ENCODE peak calls at places on chromosomes 6 and 20, in nine cellular contexts. W, U, H, E, Q, Z, G, M and B are unnamed samples.

GRCh38 chr6:31042801-31043200 is 32.5 kb downstream of the MUC22 start:
- DNase-seq in W (peak; percentile 54), H (peak; percentile 80), Q (peak; percentile 20), M (peak; percentile 35), U (peak; percentile 55), G (peak; percentile 71), Z (peak; percentile 70), E (peak; percentile 91), B (peak; percentile 45)

GRCh38 chr20:23267909-23268308 is 82.7 kb upstream of the NXT1 start:
- DNase-seq in U (no peak), W (no peak), E (no peak), G (no peak), M (no peak), Z (no peak), H (no peak), Q (no peak), B (no peak)

GRCh38 chr6:36605102-36605501 is 10.9 kb downstream of the SRSF3 start:
- DNase-seq in H (no peak), Q (no peak), W (no peak), Z (no peak), G (no peak), U (no peak), E (no peak), M (no peak), B (no peak)

GRCh38 chr20:59019217-59019616 is at the start of gene TUBB1:
- DNase-seq in M (no peak), G (peak; percentile 55), W (no peak), U (no peak), E (no peak), Q (no peak), Z (no peak), H (no peak), B (peak; percentile 27)

GRCh38 chr20:47809561-47809960 is 24.3 kb upstream of the SULF2 start:
- DNase-seq in H (peak; percentile 99), U (no peak), E (peak; percentile 77), W (no peak), Z (no peak), Q (no peak), G (no peak), M (no peak), B (peak; percentile 50)

GRCh38 chr6:142886431-142887170 is 58.4 kb downstream of the HIVEP2 start:
- DNase-seq in Z (peak; percentile 71), Q (peak; percentile 58), M (no peak), W (peak; percentile 68), U (no peak), E (peak; percentile 37), H (peak; percentile 52), G (peak; percentile 67), B (peak; percentile 75)

GRCh38 chr6:150876598-150876997 is 11.1 kb downstream of the MTHFD1L start:
- DNase-seq in E (no peak), M (peak; percentile 27), W (peak; percentile 89), Z (no peak), G (peak; percentile 65), H (no peak), U (peak; percentile 90), Q (no peak), B (peak; percentile 59)

GRCh38 chr6:165791306-165791705 is 128.3 kb upstream of the PDE10A start:
- DNase-seq in G (no peak), M (no peak), Z (no peak), H (no peak), W (no peak), U (no peak), E (no peak), Q (no peak), B (no peak)

GRCh38 chr6:170209354-170210025 is 81.4 kb downstream of the DLL1 start:
- DNase-seq in G (no peak), H (no peak), Q (no peak), Z (no peak), U (no peak), E (no peak), M (peak; percentile 13), W (no peak), B (no peak)

GRCh38 chr6:167528239-167528638 is 203.4 kb downstream of the TTLL2 start:
- DNase-seq in G (no peak), Q (no peak), E (no peak), H (no peak), U (no peak), M (no peak), W (no peak), Z (no peak), B (no peak)

GRCh38 chr6:37766717-37767116 is 52.8 kb upstream of the ZFAND3 start:
- DNase-seq in W (no peak), E (no peak), Q (no peak), H (no peak), G (no peak), M (no peak), U (no peak), Z (no peak), B (no peak)

GRCh38 chr20:45008521-45009049 is 42.3 kb downstream of the STK4 start:
- DNase-seq in Q (no peak), U (no peak), G (no peak), H (no peak), Z (peak; percentile 16), W (no peak), E (no peak), M (no peak), B (no peak)

GRCh38 chr20:25453035-25453810 is 45.8 kb downstream of the GINS1 start:
- DNase-seq in Q (no peak), Z (peak; percentile 28), U (no peak), E (no peak), H (peak; percentile 97), W (peak; percentile 7), G (peak; percentile 24), M (no peak), B (peak; percentile 27)

GRCh38 chr6:387293-387694 is 4.3 kb upstream of the IRF4 start:
- DNase-seq in H (peak; percentile 28), Z (peak; percentile 19), G (no peak), M (no peak), E (peak; percentile 25), U (no peak), W (peak; percentile 74), Q (no peak), B (peak; percentile 17)

GRCh38 chr6:43078651-43079050 is 2.5 kb downstream of the PTK7 start:
- DNase-seq in U (no peak), M (no peak), G (peak; percentile 59), E (no peak), Z (no peak), Q (no peak), W (no peak), H (no peak), B (peak; percentile 86)

GRCh38 chr6:13142611-13143010 is 185.7 kb downstream of the TBC1D7 start:
- DNase-seq in U (no peak), Q (no peak), H (no peak), G (no peak), Z (no peak), W (no peak), E (no peak), M (no peak), B (no peak)
- H3K4me3 ChIP-seq in U (no peak overlapping the region), Q (no peak overlapping the region), H (no peak overlapping the region), G (no peak overlapping the region), Z (no peak overlapping the region), W (no peak overlapping the region), E (no peak overlapping the region), M (no peak overlapping the region), B (no peak overlapping the region)

GRCh38 chr6:70955441-70956190 is 1.2 kb downstream of the B3GAT2 start:
- DNase-seq in W (peak; percentile 56), E (peak; percentile 89), Q (peak; percentile 82), U (peak; percentile 87), Z (peak; percentile 73), M (peak; percentile 89), H (peak; percentile 73), G (peak; percentile 62), B (peak; percentile 66)
- H3K4me3 ChIP-seq in W (peak overlapping the region; percentile 55), E (peak overlapping the region; percentile 11), Q (peak overlapping the region; percentile 51), U (peak overlapping the region; percentile 40), Z (peak overlapping the region; percentile 48), M (peak overlapping the region; percentile 37), H (peak overlapping the region; percentile 62), G (peak overlapping the region; percentile 42), B (peak overlapping the region; percentile 32)

GRCh38 chr6:106169517-106169916 is 83.4 kb downstream of the PRDM1 start:
- DNase-seq in W (no peak), U (no peak), E (no peak), H (no peak), M (no peak), Q (no peak), G (no peak), Z (no peak), B (no peak)

GRCh38 chr6:106168097-106168888 is 82.2 kb downstream of the PRDM1 start:
- DNase-seq in W (no peak), Z (no peak), E (no peak), M (no peak), G (no peak), U (no peak), Q (no peak), H (no peak), B (no peak)

GRCh38 chr6:106165885-106166485 is 79.8 kb downstream of the PRDM1 start:
- DNase-seq in M (no peak), W (no peak), U (no peak), E (no peak), Z (peak; percentile 37), H (peak; percentile 53), Q (no peak), G (peak; percentile 43), B (peak; percentile 83)

GRCh38 chr6:106170030-106170791 is 84.1 kb downstream of the PRDM1 start:
- DNase-seq in M (no peak), E (no peak), G (no peak), W (no peak), Z (no peak), U (no peak), H (no peak), Q (no peak), B (no peak)

DNA sequence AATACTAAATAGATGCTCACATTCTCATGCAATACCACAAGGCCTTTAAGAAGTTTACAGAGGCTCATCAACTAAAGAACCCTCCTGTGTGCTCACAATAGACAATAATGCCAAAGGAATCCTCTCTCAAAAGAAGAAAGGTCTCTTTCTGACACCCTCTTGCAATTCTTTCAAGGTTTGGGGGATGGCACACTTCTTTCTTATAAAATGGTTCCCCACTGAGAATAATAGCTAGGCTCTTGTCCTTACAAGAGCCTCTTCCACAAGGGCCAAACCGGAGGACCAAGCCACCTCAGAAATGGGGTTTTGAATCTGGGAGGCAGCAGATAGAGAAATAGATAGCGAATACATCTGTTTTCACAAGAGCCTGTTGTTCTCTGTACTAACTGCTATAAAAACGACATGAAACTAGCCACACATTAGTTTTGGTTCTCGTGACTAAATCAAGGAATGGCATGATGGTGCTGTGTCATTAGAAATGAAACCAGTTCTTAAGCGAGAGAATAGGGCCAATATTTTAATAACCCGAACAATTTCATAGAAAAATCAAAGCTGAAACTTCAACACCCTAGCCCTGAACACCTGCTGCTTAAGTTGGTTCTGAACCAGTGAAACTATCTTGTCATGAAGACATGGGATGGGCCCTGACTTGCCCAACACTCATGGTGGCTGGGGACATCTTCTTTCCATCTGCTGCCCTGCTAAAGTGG is 81.1 kb downstream of the PRDM1 start:
- DNase-seq in G (no peak), U (no peak), H (no peak), W (no peak), Q (no peak), E (no peak), Z (no peak), M (no peak), B (no peak)
- H3K4me3 ChIP-seq in G (no peak overlapping the region), U (no peak overlapping the region), H (no peak overlapping the region), W (no peak overlapping the region), Q (no peak overlapping the region), E (no peak overlapping the region), Z (no peak overlapping the region), M (no peak overlapping the region), B (no peak overlapping the region)

DNA sequence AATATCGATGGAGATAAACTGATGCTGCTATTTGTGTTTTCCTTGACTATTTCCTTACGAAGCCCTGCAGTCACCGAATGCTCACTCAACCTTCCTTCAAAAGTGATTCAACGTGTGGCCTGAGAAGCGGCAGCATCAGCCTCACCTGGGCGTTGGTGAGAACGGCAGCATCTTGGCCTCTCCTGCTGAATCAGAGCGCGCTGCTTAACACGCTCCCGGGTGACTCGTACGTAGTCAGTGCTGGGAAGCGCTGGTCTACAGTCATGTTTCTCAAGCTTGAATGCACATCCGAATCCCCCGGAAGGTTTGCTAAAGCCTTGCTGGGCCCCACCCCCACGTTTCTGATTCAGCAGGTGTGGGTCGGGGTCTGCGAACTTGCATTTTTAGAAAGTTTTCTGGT is 214.1 kb upstream of the RREB1 start:
- DNase-seq in W (no peak), H (peak; percentile 62), Z (no peak), E (no peak), G (no peak), M (no peak), Q (no peak), U (no peak), B (peak; percentile 14)
- H3K4me3 ChIP-seq in W (no peak overlapping the region), H (no peak overlapping the region), Z (no peak overlapping the region), E (no peak overlapping the region), G (no peak overlapping the region), M (no peak overlapping the region), Q (no peak overlapping the region), U (no peak overlapping the region), B (no peak overlapping the region)